ENCODE peak calls at places on chromosome 17, in eight cellular contexts. X is A549, O is HCT116, N is SK-N-SH, I is endothelial cell of umbilical vein, E is WTC11, U is K562, V is H1. R is an unnamed sample.

GRCh38 chr17:17849863-17850373 is 13.1 kb upstream of the SREBF1 start:
- DNase-seq in X (no peak), O (no peak), N (peak), I (peak), E (no peak), U (peak), V (no peak), R (peak)

GRCh38 chr17:42673885-42674754 is 2.7 kb downstream of the PLEKHH3 start:
- DNase-seq in X (peak), O (no peak), N (peak), I (peak), E (peak), U (peak), V (peak), R (peak)

GRCh38 chr17:40903129-40903847 is 18.2 kb upstream of the KRT20 start:
- DNase-seq in X (peak), O (peak), N (no peak), I (no peak), E (no peak), U (peak), V (no peak), R (peak)

GRCh38 chr17:75894049-75894742 is 2.6 kb downstream of the TRIM65 start:
- DNase-seq in X (no peak), O (no peak), N (no peak), I (no peak), E (no peak), U (no peak), V (no peak), R (no peak)

GRCh38 chr17:43588121-43588520 is 42.0 kb upstream of the ETV4 start:
- DNase-seq in X (no peak), O (no peak), N (no peak), I (no peak), E (no peak), U (no peak), V (no peak), R (no peak)

GRCh38 chr17:83182620-83183063 is 103.2 kb downstream of the METRNL start:
- DNase-seq in X (no peak), O (no peak), N (no peak), I (no peak), E (peak), U (no peak), V (no peak), R (no peak)

GRCh38 chr17:19940722-19941464 is 36.7 kb downstream of the AKAP10 start:
- DNase-seq in X (no peak), O (no peak), N (no peak), I (no peak), E (no peak), U (no peak), V (no peak), R (no peak)

GRCh38 chr17:80983545-80983944 is 8.1 kb upstream of the CHMP6 start:
- DNase-seq in X (no peak), O (no peak), N (no peak), I (no peak), E (no peak), U (no peak), V (no peak), R (no peak)

GRCh38 chr17:73182616-73183310 is 10.1 kb upstream of the COG1 start:
- DNase-seq in X (no peak), O (no peak), N (peak), I (no peak), E (no peak), U (no peak), V (no peak), R (no peak)

GRCh38 chr17:16019347-16019746 is 19.7 kb downstream of the TTC19 start:
- DNase-seq in X (no peak), O (no peak), N (no peak), I (no peak), E (no peak), U (no peak), V (no peak), R (peak)

GRCh38 chr17:50264263-50265113 is 9.8 kb upstream of the TMEM92 start:
- DNase-seq in X (no peak), O (no peak), N (peak), I (no peak), E (no peak), U (no peak), V (peak), R (no peak)

GRCh38 chr17:80109066-80109618 is 7.8 kb downstream of the GAA start:
- DNase-seq in X (no peak), O (no peak), N (peak), I (no peak), E (peak), U (no peak), V (no peak), R (no peak)

GRCh38 chr17:48155889-48156670 is 48.5 kb downstream of the SNX11 start:
- DNase-seq in X (no peak), O (no peak), N (no peak), I (no peak), E (peak), U (no peak), V (no peak), R (no peak)

GRCh38 chr17:60602871-60603270 is 2.9 kb downstream of the PPM1D start:
- DNase-seq in X (no peak), O (no peak), N (no peak), I (no peak), E (no peak), U (no peak), V (no peak), R (no peak)

GRCh38 chr17:17098426-17099035 is 56.3 kb downstream of the MPRIP start:
- DNase-seq in X (no peak), O (no peak), N (no peak), I (no peak), E (no peak), U (no peak), V (no peak), R (no peak)

GRCh38 chr17:73776978-73777567 is 132.8 kb upstream of the SDK2 start:
- DNase-seq in X (no peak), O (no peak), N (no peak), I (no peak), E (no peak), U (no peak), V (no peak), R (no peak)

GRCh38 chr17:4035081-4035680 is 70.9 kb upstream of the ATP2A3 start:
- DNase-seq in X (no peak), O (no peak), N (no peak), I (peak), E (no peak), U (no peak), V (no peak), R (no peak)

GRCh38 chr17:69254187-69254586 is 25.6 kb upstream of the ABCA10 start:
- DNase-seq in X (no peak), O (no peak), N (no peak), I (no peak), E (no peak), U (no peak), V (no peak), R (no peak)

GRCh38 chr17:29291163-29291752 is 2.7 kb downstream of the NUFIP2 start:
- DNase-seq in X (peak), O (peak), N (peak), I (peak), E (no peak), U (peak), V (no peak), R (peak)

GRCh38 chr17:29048440-29049360 is 5.8 kb downstream of the PIPOX start:
- DNase-seq in X (no peak), O (no peak), N (peak), I (no peak), E (no peak), U (no peak), V (no peak), R (no peak)

GRCh38 chr17:29368926-29369325 is 21.2 kb upstream of the TAOK1 start:
- DNase-seq in X (no peak), O (no peak), N (no peak), I (no peak), E (peak), U (no peak), V (no peak), R (no peak)

GRCh38 chr17:57577751-57578607 is 167.1 kb downstream of the CCDC182 start:
- DNase-seq in X (no peak), O (no peak), N (peak), I (no peak), E (no peak), U (no peak), V (no peak), R (peak)

GRCh38 chr17:48647964-48648245 is 21.7 kb upstream of the HOXB9 start:
- DNase-seq in X (no peak), O (no peak), N (no peak), I (no peak), E (no peak), U (no peak), V (no peak), R (no peak)

GRCh38 chr17:20986767-20987510 is 55.9 kb downstream of the USP22 start:
- DNase-seq in X (no peak), O (no peak), N (no peak), I (no peak), E (no peak), U (no peak), V (no peak), R (no peak)

GRCh38 chr17:39058524-39058923 is 91.3 kb upstream of the FBXO47 start:
- DNase-seq in X (no peak), O (no peak), N (no peak), I (no peak), E (no peak), U (no peak), V (peak), R (no peak)
- TF ChIP-seq MAX in X (no peak), O (no peak), N (no peak), I (no peak), E (no peak), U (no peak), V (no peak), R (no peak)

DNA sequence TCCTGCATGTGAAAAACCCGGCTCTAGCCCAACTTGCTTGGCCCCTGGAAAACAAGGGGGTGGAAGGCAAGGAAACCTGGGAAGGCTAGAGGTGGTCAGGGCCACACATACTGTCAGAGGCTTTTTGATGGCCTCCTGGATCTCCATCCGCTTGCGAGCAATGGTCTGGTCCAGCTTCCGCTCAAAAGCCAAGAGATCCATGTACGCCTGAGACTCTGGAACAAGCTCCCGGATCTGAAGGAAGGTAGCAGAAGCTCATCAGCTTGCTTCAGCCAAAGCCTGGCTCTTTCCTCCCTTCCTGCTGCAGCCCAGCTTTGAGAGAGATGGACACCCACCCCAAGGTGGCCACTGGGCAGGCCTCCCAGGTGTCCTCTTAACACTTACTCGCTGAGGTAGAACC is 5.7 kb downstream of the SMARCD2 start:
- DNase-seq in X (no peak), O (no peak), N (no peak), I (no peak), E (no peak), U (no peak), V (no peak), R (no peak)
- TF ChIP-seq CTCF in X (no peak), O (no peak), N (no peak), I (no peak), E (no peak), U (no peak), V (no peak), R (no peak)

DNA sequence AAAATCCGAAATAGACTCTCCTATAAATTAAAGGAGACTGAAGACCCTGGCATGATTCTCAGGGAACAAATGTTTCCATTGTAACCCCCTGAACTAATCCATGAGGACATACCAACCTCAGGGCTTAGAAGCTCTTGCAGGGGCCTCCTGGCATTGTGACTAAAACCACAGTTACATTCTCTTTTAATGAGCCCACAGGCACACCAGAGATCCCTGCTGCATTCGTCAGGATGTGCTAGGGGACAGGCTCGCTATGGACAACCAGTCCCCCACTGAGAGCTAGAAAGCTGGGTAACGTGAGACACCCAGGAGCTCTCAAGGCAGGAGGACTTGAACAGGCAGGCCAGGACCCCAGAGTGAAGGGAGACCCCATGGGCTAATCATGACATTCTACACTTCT is 140.6 kb upstream of the TNRC6C start:
- DNase-seq in X (no peak), O (no peak), N (no peak), I (no peak), E (no peak), U (no peak), V (no peak), R (no peak)
- TF ChIP-seq MAX in X (no peak), O (no peak), N (no peak), I (no peak), E (no peak), U (no peak), V (no peak), R (no peak)

GRCh38 chr17:2337811-2338657 is 733 bp downstream of the SGSM2 start:
- DNase-seq in X (peak), O (no peak), N (peak), I (peak), E (peak), U (peak), V (peak), R (peak)
- TF ChIP-seq CTCF in X (no peak), O (no peak), N (no peak), I (no peak), E (no peak), U (no peak), V (no peak), R (no peak)

DNA sequence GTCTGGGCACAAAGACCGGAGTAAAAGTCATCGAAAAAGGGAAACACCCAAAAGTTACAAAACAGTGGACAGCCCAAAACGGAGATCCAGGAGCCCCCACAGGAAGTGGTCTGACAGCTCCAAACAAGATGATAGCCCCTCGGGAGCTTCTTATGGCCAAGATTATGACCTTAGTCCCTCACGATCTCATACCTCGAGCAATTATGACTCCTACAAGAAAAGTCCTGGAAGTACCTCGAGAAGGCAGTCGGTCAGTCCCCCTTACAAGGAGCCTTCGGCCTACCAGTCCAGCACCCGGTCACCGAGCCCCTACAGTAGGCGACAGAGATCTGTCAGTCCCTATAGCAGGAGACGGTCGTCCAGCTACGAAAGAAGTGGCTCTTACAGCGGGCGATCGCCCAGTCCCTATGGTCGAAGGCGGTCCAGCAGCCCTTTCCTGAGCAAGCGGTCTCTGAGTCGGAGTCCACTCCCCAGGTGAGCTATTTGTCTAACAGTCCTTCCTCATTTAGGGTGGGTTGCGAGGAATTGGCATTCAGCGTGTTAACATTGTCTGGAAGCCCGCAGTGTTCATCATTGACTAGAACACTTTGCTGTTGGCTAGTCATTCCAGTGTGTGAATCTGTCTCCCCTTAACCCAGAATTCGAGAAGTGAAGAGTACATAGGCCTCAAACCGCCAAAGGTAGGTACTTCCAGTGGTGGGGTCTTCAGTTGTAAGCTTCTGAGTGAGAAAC is 1.5 kb downstream of the CDK12 start:
- DNase-seq in X (no peak), O (no peak), N (peak), I (peak), E (peak), U (peak), V (peak), R (peak)
- TF ChIP-seq MAX in X (no peak), O (no peak), N (no peak), I (no peak), E (no peak), U (no peak), V (no peak), R (no peak)

DNA sequence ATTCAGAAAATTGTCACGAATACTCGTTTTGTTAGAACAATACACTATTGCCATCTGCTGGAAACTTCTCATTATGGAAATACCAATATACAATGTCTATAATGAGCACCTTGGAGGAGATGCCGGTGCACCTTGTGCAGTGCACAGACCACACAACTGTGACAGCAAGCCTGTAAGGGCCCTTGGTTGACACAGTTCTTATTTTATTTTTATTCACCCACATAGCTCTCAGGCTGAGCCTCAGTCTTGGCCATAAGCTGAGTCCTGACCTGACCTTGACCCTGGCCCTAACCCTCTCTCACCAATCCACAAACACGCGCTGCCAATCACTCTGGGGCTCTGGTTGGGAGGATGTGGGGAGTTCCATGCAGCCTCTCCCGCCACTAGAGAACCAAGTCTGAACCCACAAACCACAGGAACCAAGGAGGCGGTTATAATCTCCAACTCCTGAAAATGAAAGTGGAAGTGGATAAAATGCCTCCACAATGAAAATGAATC is 7.6 kb downstream of the AIPL1 start:
- DNase-seq in X (no peak), O (no peak), N (no peak), I (no peak), E (no peak), U (no peak), V (no peak), R (peak)
- TF ChIP-seq CTCF in X (peak), O (no peak), N (peak), I (no peak), E (no peak), U (no peak), V (no peak), R (no peak)

DNA sequence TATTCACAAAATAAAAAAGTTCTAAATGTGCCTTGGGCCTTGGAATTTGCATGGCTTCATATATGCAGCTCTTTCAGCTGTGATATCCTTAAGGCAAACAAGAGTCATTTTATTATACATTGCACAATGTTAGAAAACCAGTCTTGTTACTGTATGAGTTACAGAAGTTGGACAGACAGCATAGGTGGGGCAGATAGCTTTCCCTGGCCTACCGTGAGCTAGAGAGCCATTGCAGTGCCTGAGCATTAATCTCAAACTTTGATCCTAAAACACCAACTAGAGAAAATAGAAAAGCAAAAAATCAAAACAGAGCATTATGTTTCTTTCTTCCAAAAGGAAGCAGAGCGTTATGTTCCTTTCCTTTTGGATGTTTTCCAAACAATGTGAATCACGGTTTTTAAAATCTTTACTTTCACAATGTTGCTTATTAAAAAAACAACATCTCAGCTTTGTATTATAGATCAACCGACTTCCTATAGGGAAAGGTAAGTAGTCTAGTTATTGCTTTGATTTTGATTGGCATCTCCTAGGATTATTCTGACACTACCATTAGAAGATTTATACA is 32.2 kb downstream of the ARHGAP44 start:
- DNase-seq in X (no peak), O (no peak), N (no peak), I (no peak), E (no peak), U (no peak), V (no peak), R (no peak)
- TF ChIP-seq MAX in X (no peak), O (no peak), N (no peak), I (no peak), E (no peak), U (no peak), V (no peak), R (no peak)

GRCh38 chr17:67867591-67867990 is 42.3 kb downstream of the BPTF start:
- DNase-seq in X (no peak), O (no peak), N (no peak), I (no peak), E (no peak), U (no peak), V (no peak), R (no peak)

GRCh38 chr17:67868176-67868575 is 42.9 kb downstream of the BPTF start:
- DNase-seq in X (no peak), O (no peak), N (peak), I (no peak), E (no peak), U (no peak), V (no peak), R (no peak)

GRCh38 chr17:67863624-67864247 is 38.4 kb downstream of the BPTF start:
- DNase-seq in X (no peak), O (no peak), N (no peak), I (no peak), E (no peak), U (no peak), V (no peak), R (no peak)

GRCh38 chr17:67865438-67865837 is 40.1 kb downstream of the BPTF start:
- DNase-seq in X (no peak), O (no peak), N (no peak), I (peak), E (no peak), U (no peak), V (no peak), R (no peak)

DNA sequence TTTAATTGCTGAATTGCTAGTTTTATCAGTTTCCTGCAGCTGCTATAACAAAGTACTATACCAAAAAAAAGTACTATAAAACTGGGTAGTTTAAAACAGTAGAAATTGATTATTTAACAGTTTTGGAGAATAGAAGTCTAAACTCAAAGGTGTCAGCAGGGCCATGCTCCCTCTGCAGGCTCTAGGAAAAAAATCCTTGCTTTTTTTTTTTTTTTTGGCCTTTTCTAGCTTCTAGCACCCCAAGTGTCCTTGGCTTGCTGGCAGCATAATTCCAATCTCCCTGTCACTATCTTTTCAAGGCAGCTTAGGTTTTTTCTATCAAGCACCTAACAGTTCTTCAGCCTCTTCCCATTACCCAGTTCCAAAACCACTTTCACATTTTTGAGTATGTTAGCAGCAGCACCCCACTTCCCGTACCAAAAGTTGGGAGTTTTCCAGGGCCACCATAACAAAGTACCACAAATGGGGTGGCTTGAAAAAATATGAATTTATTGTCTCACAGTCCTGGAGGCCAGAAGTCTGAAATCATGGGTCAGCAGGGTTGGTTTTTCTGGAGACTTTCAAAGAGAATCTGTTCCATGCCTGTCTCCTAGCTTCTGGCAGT is 37.4 kb downstream of the BPTF start:
- DNase-seq in X (no peak), O (no peak), N (no peak), I (no peak), E (no peak), U (peak), V (no peak), R (no peak)
- TF ChIP-seq CTCF in X (peak), O (peak), N (peak), I (no peak), E (no peak), U (peak), V (peak), R (no peak)